ENCODE peak calls at places on chromosomes 7 and 10, in ten cellular contexts. C, D, P, V, W, L, E, R, M and X are unnamed samples.

GRCh38 chr10:1159131-1160061 is 103.2 kb downstream of the WDR37 start:
- DNase-seq in C (no peak), D (no peak), P (peak; percentile 62), V (no peak), W (no peak), L (no peak), E (no peak), R (no peak), M (no peak), X (peak; percentile 6)

GRCh38 chr10:102776779-102777417 is 33.1 kb downstream of the WBP1L start:
- DNase-seq in C (peak; percentile 86), D (no peak), P (peak; percentile 67), V (no peak), W (peak; percentile 9), L (no peak), E (peak; percentile 81), R (peak; percentile 99), M (peak; percentile 98), X (peak; percentile 92)

GRCh38 chr10:615583-616152 is 73.8 kb downstream of the DIP2C start:
- DNase-seq in C (no peak), D (no peak), P (no peak), V (no peak), W (no peak), L (no peak), E (no peak), R (peak; percentile 90), M (peak; percentile 57), X (no peak)

GRCh38 chr7:143499246-143499645 is 21.6 kb downstream of the TAS2R41 start:
- DNase-seq in C (peak; percentile 63), D (no peak), P (no peak), V (no peak), W (no peak), L (no peak), E (no peak), R (peak; percentile 79), M (no peak), X (no peak)

GRCh38 chr10:48241301-48241700 is 33.2 kb downstream of the FRMPD2 start:
- DNase-seq in C (no peak), D (no peak), P (no peak), V (no peak), W (no peak), L (no peak), E (no peak), R (no peak), M (no peak), X (no peak)

GRCh38 chr7:81333004-81333403 is 414.2 kb upstream of the SEMA3C start:
- DNase-seq in C (no peak), D (no peak), P (no peak), V (no peak), W (no peak), L (no peak), E (no peak), R (peak; percentile 48), M (peak; percentile 61), X (no peak)

GRCh38 chr10:94210465-94211186 is 152.1 kb downstream of the NOC3L start:
- DNase-seq in C (no peak), D (no peak), P (no peak), V (no peak), W (no peak), L (no peak), E (no peak), R (no peak), M (no peak), X (no peak)

GRCh38 chr7:98617051-98617959 is at the start of gene NPTX2:
- DNase-seq in C (peak; percentile 38), D (no peak), P (peak; percentile 97), V (no peak), W (no peak), L (no peak), E (peak; percentile 77), R (peak; percentile 9), M (no peak), X (peak; percentile 90)

GRCh38 chr10:86170255-86171153 is 196.1 kb downstream of the GRID1 start:
- DNase-seq in C (no peak), D (peak; percentile 19), P (no peak), V (no peak), W (no peak), L (no peak), E (no peak), R (no peak), M (no peak), X (no peak)

GRCh38 chr7:15012135-15012534 is 109.6 kb upstream of the DGKB start:
- DNase-seq in C (no peak), D (no peak), P (no peak), V (no peak), W (no peak), L (no peak), E (no peak), R (no peak), M (no peak), X (no peak)

GRCh38 chr7:145151651-145152050 is 315.8 kb upstream of the TPK1 start:
- DNase-seq in C (no peak), D (no peak), P (no peak), V (no peak), W (no peak), L (no peak), E (no peak), R (no peak), M (no peak), X (no peak)

GRCh38 chr10:45425628-45426563 is 51.9 kb downstream of the ALOX5 start:
- DNase-seq in C (no peak), D (no peak), P (peak; percentile 11), V (peak; percentile 77), W (no peak), L (no peak), E (no peak), R (peak; percentile 3), M (no peak), X (no peak)

GRCh38 chr7:158734861-158735260 is 30.3 kb upstream of the NCAPG2 start:
- DNase-seq in C (no peak), D (no peak), P (no peak), V (no peak), W (no peak), L (no peak), E (no peak), R (peak; percentile 29), M (peak; percentile 20), X (no peak)

GRCh38 chr7:46764100-46764941 is 817.6 kb downstream of the TNS3 start:
- DNase-seq in C (peak; percentile 52), D (no peak), P (no peak), V (peak; percentile 90), W (no peak), L (no peak), E (no peak), R (peak; percentile 98), M (peak; percentile 83), X (no peak)

GRCh38 chr10:91596821-91597396 is 36.0 kb downstream of the PPP1R3C start:
- DNase-seq in C (no peak), D (no peak), P (no peak), V (no peak), W (no peak), L (no peak), E (no peak), R (peak; percentile 81), M (no peak), X (no peak)

GRCh38 chr10:117892681-117893220 is 154.0 kb downstream of the RAB11FIP2 start:
- DNase-seq in C (no peak), D (no peak), P (no peak), V (no peak), W (no peak), L (no peak), E (no peak), R (no peak), M (no peak), X (no peak)

GRCh38 chr10:113992601-113993011 is 51.1 kb upstream of the ADRB1 start:
- DNase-seq in C (peak; percentile 32), D (no peak), P (no peak), V (no peak), W (no peak), L (no peak), E (peak; percentile 41), R (peak; percentile 36), M (no peak), X (no peak)

GRCh38 chr10:13485623-13486022 is 43.2 kb downstream of the BEND7 start:
- DNase-seq in C (no peak), D (no peak), P (no peak), V (no peak), W (no peak), L (no peak), E (no peak), R (peak; percentile 11), M (no peak), X (no peak)

GRCh38 chr10:132836832-132837540 is 51.0 kb upstream of the NKX6-2 start:
- DNase-seq in C (no peak), D (peak; percentile 59), P (peak; percentile 98), V (peak; percentile 41), W (peak; percentile 38), L (no peak), E (peak; percentile 50), R (peak; percentile 29), M (no peak), X (no peak)